ENCODE peak calls at places on chromosomes 3 and 15, in four cellular contexts. One of them, this sample, is unnamed.

GRCh38 chr15:49064281-49064653 is 18.0 kb upstream of the SECISBP2L start:
- DNase-seq in left lung: no peak
- DNase-seq in tibial nerve: no peak
- DNase-seq in brain microvascular endothelial cell: no peak
- DNase-seq in this sample: no peak

GRCh38 chr3:127754411-127755304 is 67.7 kb downstream of the MGLL start:
- DNase-seq in left lung: no peak
- DNase-seq in tibial nerve: no peak
- DNase-seq in brain microvascular endothelial cell: no peak
- DNase-seq in this sample: no peak

GRCh38 chr15:79738198-79738597 is 158.6 kb downstream of the MTHFS start:
- DNase-seq in brain microvascular endothelial cell: no peak
- DNase-seq in tibial nerve: no peak
- DNase-seq in left lung: no peak
- DNase-seq in this sample: no peak

GRCh38 chr15:36798366-36798765 is 218.9 kb downstream of the CDIN1 start:
- DNase-seq in left lung: no peak
- DNase-seq in tibial nerve: no peak
- DNase-seq in brain microvascular endothelial cell: peak
- DNase-seq in this sample: no peak

GRCh38 chr15:31352911-31353811 is 26.5 kb downstream of the KLF13 start:
- DNase-seq in tibial nerve: peak
- DNase-seq in brain microvascular endothelial cell: peak
- DNase-seq in left lung: peak
- DNase-seq in this sample: peak

GRCh38 chr3:42728056-42728455 is 25.5 kb upstream of the HHATL start:
- DNase-seq in tibial nerve: no peak
- DNase-seq in brain microvascular endothelial cell: no peak
- DNase-seq in left lung: no peak
- DNase-seq in this sample: no peak

GRCh38 chr3:12993022-12993622 is 80.1 kb downstream of the IQSEC1 start:
- DNase-seq in brain microvascular endothelial cell: no peak
- DNase-seq in left lung: peak
- DNase-seq in tibial nerve: no peak
- DNase-seq in this sample: no peak

GRCh38 chr15:68962464-68962863 is 32.1 kb downstream of the SPESP1 start:
- DNase-seq in tibial nerve: no peak
- DNase-seq in left lung: no peak
- DNase-seq in brain microvascular endothelial cell: no peak
- DNase-seq in this sample: no peak

GRCh38 chr3:101533603-101533968 is 20.6 kb upstream of the SENP7 start:
- DNase-seq in brain microvascular endothelial cell: no peak
- DNase-seq in left lung: no peak
- DNase-seq in tibial nerve: no peak
- DNase-seq in this sample: no peak

GRCh38 chr3:107740992-107741896 is 218.5 kb downstream of the BBX start:
- DNase-seq in tibial nerve: no peak
- DNase-seq in left lung: no peak
- DNase-seq in brain microvascular endothelial cell: no peak
- DNase-seq in this sample: no peak

GRCh38 chr3:108488631-108489030 is 21.8 kb downstream of the MYH15 start:
- DNase-seq in brain microvascular endothelial cell: peak
- DNase-seq in left lung: no peak
- DNase-seq in tibial nerve: no peak
- DNase-seq in this sample: no peak

GRCh38 chr3:126934149-126934548 is 48.8 kb upstream of the PLXNA1 start:
- DNase-seq in tibial nerve: no peak
- DNase-seq in brain microvascular endothelial cell: peak
- DNase-seq in left lung: no peak
- DNase-seq in this sample: no peak

GRCh38 chr3:24834442-24834841 is 339.8 kb upstream of the THRB start:
- DNase-seq in left lung: no peak
- DNase-seq in brain microvascular endothelial cell: no peak
- DNase-seq in tibial nerve: no peak
- DNase-seq in this sample: no peak

GRCh38 chr15:100941536-100941935 is 22.4 kb downstream of the LRRK1 start:
- DNase-seq in left lung: no peak
- DNase-seq in brain microvascular endothelial cell: no peak
- DNase-seq in tibial nerve: no peak
- DNase-seq in this sample: no peak

GRCh38 chr3:158158969-158159368 is 49.1 kb downstream of the RSRC1 start:
- DNase-seq in left lung: no peak
- DNase-seq in tibial nerve: no peak
- DNase-seq in brain microvascular endothelial cell: no peak
- DNase-seq in this sample: no peak

GRCh38 chr3:34956511-34956910 is 682.8 kb upstream of the ARPP21 start:
- DNase-seq in tibial nerve: no peak
- DNase-seq in brain microvascular endothelial cell: no peak
- DNase-seq in left lung: no peak
- DNase-seq in this sample: no peak

GRCh38 chr3:34955684-34956083 is 683.6 kb upstream of the ARPP21 start:
- DNase-seq in brain microvascular endothelial cell: no peak
- DNase-seq in tibial nerve: no peak
- DNase-seq in left lung: no peak
- DNase-seq in this sample: no peak

GRCh38 chr3:34957707-34958106 is 681.6 kb upstream of the ARPP21 start:
- DNase-seq in left lung: no peak
- DNase-seq in tibial nerve: no peak
- DNase-seq in brain microvascular endothelial cell: peak
- DNase-seq in this sample: no peak
- H3K4me3 ChIP-seq in left lung: no peak
- H3K4me3 ChIP-seq in tibial nerve: no peak
- H3K4me3 ChIP-seq in brain microvascular endothelial cell: no peak
- H3K4me3 ChIP-seq in this sample: no peak

GRCh38 chr15:66800584-66801235 is 98.7 kb downstream of the SMAD6 start:
- DNase-seq in brain microvascular endothelial cell: no peak
- DNase-seq in left lung: no peak
- DNase-seq in tibial nerve: no peak
- DNase-seq in this sample: no peak

GRCh38 chr15:66797921-66798320 is 95.9 kb downstream of the SMAD6 start:
- DNase-seq in brain microvascular endothelial cell: no peak
- DNase-seq in tibial nerve: no peak
- DNase-seq in left lung: no peak
- DNase-seq in this sample: no peak

GRCh38 chr15:66799242-66799641 is 97.2 kb downstream of the SMAD6 start:
- DNase-seq in tibial nerve: no peak
- DNase-seq in left lung: no peak
- DNase-seq in brain microvascular endothelial cell: no peak
- DNase-seq in this sample: no peak

GRCh38 chr15:66796343-66796742 is 94.3 kb downstream of the SMAD6 start:
- DNase-seq in left lung: no peak
- DNase-seq in tibial nerve: no peak
- DNase-seq in brain microvascular endothelial cell: no peak
- DNase-seq in this sample: no peak

GRCh38 chr15:66798426-66799061 is 96.5 kb downstream of the SMAD6 start:
- DNase-seq in tibial nerve: no peak
- DNase-seq in brain microvascular endothelial cell: peak
- DNase-seq in left lung: no peak
- DNase-seq in this sample: no peak
- H3K27ac ChIP-seq in tibial nerve: no peak
- H3K27ac ChIP-seq in brain microvascular endothelial cell: peak
- H3K27ac ChIP-seq in left lung: no peak
- H3K27ac ChIP-seq in this sample: no peak

DNA sequence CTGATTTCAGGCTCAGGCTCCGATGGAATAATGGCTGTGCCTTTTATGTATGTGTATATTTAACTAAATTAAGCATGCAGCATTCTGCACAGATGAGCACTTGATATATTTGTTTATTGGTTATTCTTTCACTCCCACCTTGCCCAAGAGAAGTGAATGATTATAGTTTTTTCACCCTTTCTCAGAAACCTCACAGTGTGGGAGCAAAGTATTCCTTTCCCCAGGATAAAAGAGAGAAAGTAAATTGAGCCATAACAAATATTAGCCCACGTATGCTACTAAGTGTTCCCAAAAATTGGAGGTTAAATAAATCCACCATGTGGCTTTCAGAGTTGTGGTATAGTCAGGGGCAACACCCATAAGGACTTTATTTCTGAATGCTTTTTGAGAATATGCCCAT is 227.4 kb downstream of the ZPLD1 start:
- DNase-seq in tibial nerve: no peak
- DNase-seq in brain microvascular endothelial cell: no peak
- DNase-seq in left lung: no peak
- DNase-seq in this sample: no peak
- TF ChIP-seq CTCF in tibial nerve: no peak
- TF ChIP-seq CTCF in brain microvascular endothelial cell: no peak
- TF ChIP-seq CTCF in left lung: no peak
- TF ChIP-seq CTCF in this sample: no peak

DNA sequence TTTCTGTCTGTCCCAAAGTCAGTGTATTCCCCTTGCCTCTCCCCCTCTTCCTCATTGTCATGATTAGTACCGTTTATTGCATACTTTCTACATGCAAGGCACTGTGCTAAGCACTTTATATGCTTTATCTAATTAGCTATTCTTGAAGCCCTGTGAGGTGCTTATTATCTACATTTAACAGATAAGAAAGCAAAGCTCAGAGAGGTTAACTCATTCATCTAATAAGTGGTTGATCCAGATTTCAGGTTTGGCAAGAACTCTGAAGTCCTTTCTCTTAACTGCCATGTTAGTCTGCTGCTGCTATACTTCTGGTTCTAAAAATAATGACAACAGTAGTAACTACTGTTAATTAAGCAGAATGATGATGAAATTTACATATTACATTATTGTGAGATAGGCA is 13.5 kb downstream of the IQGAP1 start:
- DNase-seq in tibial nerve: no peak
- DNase-seq in brain microvascular endothelial cell: no peak
- DNase-seq in left lung: no peak
- DNase-seq in this sample: no peak
- H3K4me3 ChIP-seq in tibial nerve: no peak
- H3K4me3 ChIP-seq in brain microvascular endothelial cell: no peak
- H3K4me3 ChIP-seq in left lung: peak
- H3K4me3 ChIP-seq in this sample: no peak

DNA sequence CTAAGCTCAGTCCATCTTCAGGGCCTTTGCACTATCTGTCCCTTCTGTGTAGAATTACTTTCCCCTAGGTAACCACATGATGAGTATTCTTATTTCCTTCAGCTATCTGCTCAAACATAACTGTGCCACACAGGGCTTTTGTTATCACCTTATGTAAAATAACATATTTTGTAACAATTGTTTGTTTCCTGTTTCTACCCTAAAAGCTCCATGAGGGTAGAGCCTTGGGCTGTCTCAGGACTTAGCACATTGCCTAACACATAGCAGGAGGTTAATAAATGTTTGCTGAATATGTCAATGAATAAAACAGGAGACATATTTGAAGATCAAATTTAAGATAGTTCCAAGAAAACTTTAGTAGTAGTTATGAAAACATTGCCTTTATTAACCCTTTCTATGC is 14.7 kb downstream of the VGLL3 start:
- DNase-seq in left lung: no peak
- DNase-seq in brain microvascular endothelial cell: no peak
- DNase-seq in tibial nerve: no peak
- DNase-seq in this sample: no peak
- H3K27ac ChIP-seq in left lung: no peak
- H3K27ac ChIP-seq in brain microvascular endothelial cell: no peak
- H3K27ac ChIP-seq in tibial nerve: peak
- H3K27ac ChIP-seq in this sample: no peak

DNA sequence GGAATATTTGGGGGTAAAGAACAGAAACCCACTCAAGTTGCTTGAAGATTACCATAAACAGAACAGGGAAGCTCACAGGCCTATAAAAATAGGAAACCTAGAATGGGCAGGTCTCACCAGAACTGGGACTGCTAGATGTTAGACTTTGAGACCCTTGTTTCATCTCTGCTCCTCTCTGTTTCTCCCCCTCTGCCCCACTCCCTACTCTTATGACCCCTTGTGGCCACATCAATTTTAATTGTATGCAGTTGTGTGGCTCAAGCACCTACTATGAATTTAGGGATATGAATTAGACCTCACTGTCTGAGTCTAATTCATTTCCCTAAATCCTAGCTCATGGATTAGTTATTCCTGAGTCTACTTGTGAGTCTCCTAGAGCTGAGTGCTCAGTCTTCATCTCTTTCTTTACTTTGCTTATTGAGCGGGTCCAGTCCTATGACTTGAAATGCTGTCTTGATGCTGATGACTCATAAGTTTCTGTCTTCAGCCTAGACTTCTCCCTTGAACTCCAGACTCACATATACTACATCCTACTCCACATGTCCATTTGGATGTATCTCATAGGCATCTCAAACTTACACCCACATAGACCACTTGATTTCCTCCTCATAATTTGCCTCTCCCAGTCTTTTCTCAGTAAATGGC is 78.7 kb downstream of the ITPR1 start:
- DNase-seq in brain microvascular endothelial cell: no peak
- DNase-seq in left lung: no peak
- DNase-seq in tibial nerve: no peak
- DNase-seq in this sample: no peak
- TF ChIP-seq CTCF in brain microvascular endothelial cell: peak
- TF ChIP-seq CTCF in left lung: no peak
- TF ChIP-seq CTCF in tibial nerve: no peak
- TF ChIP-seq CTCF in this sample: no peak

DNA sequence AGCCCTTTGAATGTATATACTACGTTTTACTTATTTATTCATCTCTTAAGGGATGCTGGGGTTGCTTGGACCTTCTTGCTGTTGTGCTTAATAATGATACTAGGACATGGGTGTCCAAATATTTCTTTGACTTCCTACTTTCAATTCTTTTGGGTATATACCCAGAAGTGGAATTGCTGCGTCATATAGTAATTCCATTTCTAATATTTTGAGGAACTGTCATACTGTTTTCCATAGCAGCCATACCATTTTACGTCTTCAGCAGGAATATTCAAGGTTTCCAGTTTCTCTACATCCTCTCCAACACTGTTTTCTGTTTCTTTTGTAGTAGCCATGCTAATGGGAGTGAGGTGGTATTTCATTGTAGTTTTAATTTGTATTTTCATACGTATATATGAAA is 21.1 kb downstream of the KAT2B start:
- DNase-seq in left lung: no peak
- DNase-seq in tibial nerve: no peak
- DNase-seq in brain microvascular endothelial cell: no peak
- DNase-seq in this sample: no peak
- H3K4me3 ChIP-seq in left lung: peak
- H3K4me3 ChIP-seq in tibial nerve: no peak
- H3K4me3 ChIP-seq in brain microvascular endothelial cell: no peak
- H3K4me3 ChIP-seq in this sample: no peak

GRCh38 chr3:39281533-39281932 is 1.7 kb upstream of the CX3CR1 start:
- DNase-seq in left lung: no peak
- DNase-seq in brain microvascular endothelial cell: no peak
- DNase-seq in tibial nerve: no peak
- DNase-seq in this sample: no peak
- H3K27ac ChIP-seq in left lung: no peak
- H3K27ac ChIP-seq in brain microvascular endothelial cell: no peak
- H3K27ac ChIP-seq in tibial nerve: no peak
- H3K27ac ChIP-seq in this sample: no peak

GRCh38 chr3:14124223-14124614 is 451 bp downstream of the CHCHD4 start:
- DNase-seq in left lung: no peak
- DNase-seq in tibial nerve: peak
- DNase-seq in brain microvascular endothelial cell: no peak
- DNase-seq in this sample: peak

GRCh38 chr3:14127106-14127505 is 2.3 kb downstream of the TMEM43 start:
- DNase-seq in brain microvascular endothelial cell: no peak
- DNase-seq in left lung: no peak
- DNase-seq in tibial nerve: no peak
- DNase-seq in this sample: no peak

GRCh38 chr3:14126017-14126902 is 1.4 kb downstream of the TMEM43 start:
- DNase-seq in tibial nerve: no peak
- DNase-seq in brain microvascular endothelial cell: no peak
- DNase-seq in left lung: no peak
- DNase-seq in this sample: peak

GRCh38 chr3:14124615-14125192 is at the start of the genes CHCHD4 and TMEM43:
- DNase-seq in left lung: peak
- DNase-seq in tibial nerve: peak
- DNase-seq in brain microvascular endothelial cell: peak
- DNase-seq in this sample: peak

GRCh38 chr3:14125193-14126016 is 553 bp downstream of the TMEM43 start:
- DNase-seq in brain microvascular endothelial cell: peak
- DNase-seq in tibial nerve: peak
- DNase-seq in left lung: no peak
- DNase-seq in this sample: peak
- TF ChIP-seq CTCF in brain microvascular endothelial cell: peak
- TF ChIP-seq CTCF in tibial nerve: no peak
- TF ChIP-seq CTCF in left lung: no peak
- TF ChIP-seq CTCF in this sample: no peak